ENCODE peak calls at places on chromosomes 7 and 10, in four cellular contexts. One of them, this sample, is unnamed.

GRCh38 chr7:20114463-20114862 is 102.7 kb downstream of the MACC1 start:
- DNase-seq in RWPE1: no peak
- DNase-seq in psoas muscle: no peak
- DNase-seq in IMR-90: no peak
- DNase-seq in this sample: no peak

GRCh38 chr10:60963441-60964256 is 19.7 kb upstream of the RHOBTB1 start:
- DNase-seq in psoas muscle: no peak
- DNase-seq in IMR-90: peak
- DNase-seq in RWPE1: peak
- DNase-seq in this sample: no peak

GRCh38 chr7:13920053-13920697 is 69.3 kb downstream of the ETV1 start:
- DNase-seq in psoas muscle: no peak
- DNase-seq in RWPE1: peak
- DNase-seq in IMR-90: peak
- DNase-seq in this sample: peak

GRCh38 chr10:100403734-100404133 is 56.7 kb downstream of the SCD start:
- DNase-seq in IMR-90: no peak
- DNase-seq in RWPE1: no peak
- DNase-seq in psoas muscle: no peak
- DNase-seq in this sample: no peak

GRCh38 chr7:92751902-92752901 is 84.2 kb downstream of the CDK6 start:
- DNase-seq in RWPE1: peak
- DNase-seq in psoas muscle: no peak
- DNase-seq in IMR-90: peak
- DNase-seq in this sample: no peak

GRCh38 chr10:101896466-101896865 is 52.9 kb upstream of the KCNIP2 start:
- DNase-seq in psoas muscle: no peak
- DNase-seq in IMR-90: peak
- DNase-seq in RWPE1: no peak
- DNase-seq in this sample: no peak

GRCh38 chr7:154770962-154771361 is 232.0 kb downstream of the PAXIP1 start:
- DNase-seq in RWPE1: no peak
- DNase-seq in psoas muscle: no peak
- DNase-seq in IMR-90: no peak
- DNase-seq in this sample: no peak

GRCh38 chr10:89347706-89348457 is 20.1 kb downstream of the IFIT3 start:
- DNase-seq in RWPE1: no peak
- DNase-seq in psoas muscle: no peak
- DNase-seq in IMR-90: no peak
- DNase-seq in this sample: no peak

GRCh38 chr7:151924001-151924400 is 32.2 kb upstream of the GALNTL5 start:
- DNase-seq in psoas muscle: no peak
- DNase-seq in IMR-90: no peak
- DNase-seq in RWPE1: no peak
- DNase-seq in this sample: no peak

GRCh38 chr7:40680657-40681056 is 545.9 kb downstream of the SUGCT start:
- DNase-seq in RWPE1: peak
- DNase-seq in IMR-90: no peak
- DNase-seq in psoas muscle: no peak
- DNase-seq in this sample: no peak

GRCh38 chr10:47420305-47421056 is 36.4 kb upstream of the ZNF488 start:
- DNase-seq in RWPE1: no peak
- DNase-seq in psoas muscle: no peak
- DNase-seq in IMR-90: no peak
- DNase-seq in this sample: no peak

GRCh38 chr7:45033931-45034290 is 33.9 kb downstream of the CCM2 start:
- DNase-seq in RWPE1: peak
- DNase-seq in IMR-90: no peak
- DNase-seq in psoas muscle: peak
- DNase-seq in this sample: no peak

GRCh38 chr7:78588393-78588792 is 789.8 kb downstream of the PHTF2 start:
- DNase-seq in RWPE1: no peak
- DNase-seq in IMR-90: no peak
- DNase-seq in psoas muscle: no peak
- DNase-seq in this sample: no peak

GRCh38 chr7:78585958-78586357 is 787.4 kb downstream of the PHTF2 start:
- DNase-seq in RWPE1: no peak
- DNase-seq in psoas muscle: no peak
- DNase-seq in IMR-90: no peak
- DNase-seq in this sample: no peak

DNA sequence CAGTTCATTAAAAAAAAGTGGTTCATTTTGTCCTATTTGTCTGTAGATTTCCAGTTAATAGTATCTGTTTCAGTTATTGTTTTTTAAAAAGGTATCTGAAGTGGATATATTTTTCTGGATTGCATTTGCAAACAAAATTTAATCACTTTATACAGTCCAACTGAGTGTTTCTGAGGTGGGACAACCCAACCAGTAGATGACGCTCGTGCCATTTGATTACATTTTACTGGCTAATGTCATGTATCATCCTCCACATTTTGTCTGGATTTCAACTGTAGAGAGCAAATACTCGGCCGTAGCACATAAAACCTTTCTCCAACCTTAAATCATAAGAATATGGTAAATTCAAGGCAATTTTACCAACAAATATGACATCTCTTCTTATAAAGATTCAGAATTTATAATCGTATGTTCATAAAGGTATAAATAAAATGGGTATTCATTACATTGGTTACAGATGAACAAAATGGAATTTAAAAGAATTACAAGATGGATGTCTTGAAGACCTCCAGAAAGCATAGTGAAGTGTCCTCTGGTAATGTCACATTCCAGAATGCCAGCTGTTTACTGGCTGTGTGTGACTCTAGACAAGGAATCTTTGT is 789.0 kb downstream of the PHTF2 start:
- DNase-seq in psoas muscle: no peak
- DNase-seq in RWPE1: peak
- DNase-seq in IMR-90: peak
- DNase-seq in this sample: no peak
- TF ChIP-seq CTCF in psoas muscle: no peak
- TF ChIP-seq CTCF in RWPE1: peak
- TF ChIP-seq CTCF in IMR-90: peak
- TF ChIP-seq CTCF in this sample: no peak

DNA sequence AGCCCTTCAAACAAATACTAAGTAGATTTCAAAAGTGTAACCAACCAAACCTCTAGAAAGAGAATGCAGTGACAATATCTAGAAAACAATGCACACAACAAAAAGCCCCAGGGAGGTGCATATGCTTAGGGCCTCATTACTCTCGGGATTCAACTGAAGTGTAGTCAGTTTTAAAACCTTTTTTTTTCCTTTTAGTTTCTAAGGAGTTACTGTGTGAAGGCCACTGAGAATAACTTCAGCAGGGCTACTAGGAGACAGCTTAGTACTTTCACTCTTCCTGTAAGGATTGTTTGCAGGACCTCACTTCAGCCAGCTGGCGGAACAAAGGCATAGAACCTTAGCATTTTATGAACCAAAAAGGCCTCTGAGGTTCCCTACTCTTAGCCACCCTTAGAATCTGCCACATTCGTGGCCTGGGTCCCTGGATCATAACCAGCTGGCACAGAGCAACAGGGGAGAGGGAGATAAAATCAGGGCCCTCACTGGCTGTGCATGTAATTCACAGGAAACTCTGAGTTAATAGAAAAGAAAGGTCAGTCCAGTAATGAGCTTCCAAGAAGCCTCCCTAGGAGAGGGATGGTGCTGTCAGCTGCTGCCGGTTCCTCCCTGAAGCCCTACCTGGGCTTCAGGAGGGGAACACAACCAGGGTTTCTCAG is 3.6 kb downstream of the VOPP1 start:
- DNase-seq in IMR-90: peak
- DNase-seq in psoas muscle: no peak
- DNase-seq in RWPE1: no peak
- DNase-seq in this sample: no peak
- TF ChIP-seq CTCF in IMR-90: no peak
- TF ChIP-seq CTCF in psoas muscle: no peak
- TF ChIP-seq CTCF in RWPE1: no peak
- TF ChIP-seq CTCF in this sample: no peak

DNA sequence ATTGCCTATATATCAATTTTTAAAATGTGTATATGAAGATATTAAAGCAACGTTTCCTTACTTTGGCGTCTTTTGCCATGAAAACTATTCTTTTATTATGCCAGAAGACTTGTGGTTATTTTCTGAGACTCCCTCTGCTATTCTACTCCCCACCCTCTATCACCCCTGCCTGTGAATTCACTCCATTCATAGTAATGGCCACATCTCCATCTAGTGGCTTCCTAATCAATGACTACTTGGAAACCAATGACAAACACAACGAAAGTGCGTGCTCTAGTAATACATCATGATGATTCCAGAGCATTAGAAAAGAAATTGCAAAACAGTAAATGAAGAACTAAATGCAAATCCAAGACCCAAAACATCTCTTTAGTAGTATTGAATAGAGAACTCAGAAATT is 186.7 kb upstream of the HGF start:
- DNase-seq in psoas muscle: no peak
- DNase-seq in IMR-90: peak
- DNase-seq in RWPE1: peak
- DNase-seq in this sample: no peak
- TF ChIP-seq CTCF in psoas muscle: peak
- TF ChIP-seq CTCF in IMR-90: peak
- TF ChIP-seq CTCF in RWPE1: no peak
- TF ChIP-seq CTCF in this sample: peak

DNA sequence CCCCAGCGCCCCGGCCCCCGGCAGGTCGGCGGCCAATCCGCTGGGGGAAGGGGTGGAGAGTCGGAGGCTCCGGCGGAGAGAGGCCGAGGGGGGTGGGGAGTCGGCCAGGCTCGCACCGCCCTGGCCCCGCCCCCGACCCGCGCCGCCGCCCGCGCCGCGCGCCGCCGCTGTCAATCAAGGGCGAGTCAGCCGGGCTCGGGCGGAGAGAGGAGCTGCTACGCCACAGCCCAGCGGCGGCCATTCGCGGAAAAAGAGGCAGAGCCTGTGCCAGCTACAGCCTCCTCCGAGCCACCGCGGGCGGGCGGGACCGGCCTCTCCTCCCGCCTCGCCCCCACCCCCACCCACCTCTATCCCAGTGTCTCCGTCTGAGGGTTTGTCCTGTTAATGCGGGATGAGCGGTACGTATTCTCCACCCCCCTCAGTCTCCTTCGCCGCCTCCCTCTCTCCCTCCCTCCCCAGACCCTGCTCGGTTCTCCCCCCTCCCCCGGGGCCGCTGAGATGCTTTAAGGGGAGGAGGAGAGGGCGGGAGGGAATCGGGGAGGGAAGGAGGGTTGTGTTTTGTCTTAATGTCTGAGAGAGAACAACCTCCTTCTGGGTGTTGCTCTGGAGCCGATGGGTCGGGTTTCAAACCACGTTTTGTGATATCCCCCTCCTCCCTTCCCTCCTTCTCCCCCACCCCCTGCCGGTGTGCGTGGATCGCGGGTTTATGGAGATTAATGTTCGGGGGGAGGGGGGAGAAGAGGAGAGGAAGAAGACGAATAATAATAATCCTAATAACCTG is at the start of gene SP4:
- DNase-seq in IMR-90: peak
- DNase-seq in psoas muscle: peak
- DNase-seq in RWPE1: peak
- DNase-seq in this sample: peak
- TF ChIP-seq CTCF in IMR-90: peak
- TF ChIP-seq CTCF in psoas muscle: no peak
- TF ChIP-seq CTCF in RWPE1: no peak
- TF ChIP-seq CTCF in this sample: no peak

GRCh38 chr7:83941300-83941699 is 253.3 kb downstream of the SEMA3A start:
- DNase-seq in IMR-90: no peak
- DNase-seq in RWPE1: no peak
- DNase-seq in psoas muscle: no peak
- DNase-seq in this sample: no peak

GRCh38 chr7:83946801-83947200 is 247.8 kb downstream of the SEMA3A start:
- DNase-seq in IMR-90: no peak
- DNase-seq in RWPE1: no peak
- DNase-seq in psoas muscle: no peak
- DNase-seq in this sample: no peak

DNA sequence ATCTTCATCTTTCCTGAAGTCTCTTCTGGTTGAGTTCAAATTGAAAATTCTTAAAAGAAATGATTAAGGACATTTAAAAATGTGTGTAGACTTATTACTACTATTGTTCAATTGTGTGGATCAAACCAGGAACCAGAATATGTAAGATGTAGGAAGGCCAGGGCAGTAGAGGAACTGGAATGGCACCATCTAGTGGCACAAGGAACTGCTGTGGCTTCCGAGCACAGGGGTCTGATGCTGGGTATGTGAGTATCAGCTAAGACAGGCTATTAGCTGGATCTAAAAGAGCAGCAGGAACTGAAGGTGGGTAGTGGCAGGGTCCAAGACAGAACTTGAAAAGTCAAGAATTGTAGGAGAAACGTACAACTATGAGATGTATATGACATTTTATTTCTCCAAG is 247.3 kb downstream of the SEMA3A start:
- DNase-seq in RWPE1: no peak
- DNase-seq in IMR-90: no peak
- DNase-seq in psoas muscle: no peak
- DNase-seq in this sample: peak
- TF ChIP-seq CTCF in RWPE1: peak
- TF ChIP-seq CTCF in IMR-90: peak
- TF ChIP-seq CTCF in psoas muscle: no peak
- TF ChIP-seq CTCF in this sample: no peak

DNA sequence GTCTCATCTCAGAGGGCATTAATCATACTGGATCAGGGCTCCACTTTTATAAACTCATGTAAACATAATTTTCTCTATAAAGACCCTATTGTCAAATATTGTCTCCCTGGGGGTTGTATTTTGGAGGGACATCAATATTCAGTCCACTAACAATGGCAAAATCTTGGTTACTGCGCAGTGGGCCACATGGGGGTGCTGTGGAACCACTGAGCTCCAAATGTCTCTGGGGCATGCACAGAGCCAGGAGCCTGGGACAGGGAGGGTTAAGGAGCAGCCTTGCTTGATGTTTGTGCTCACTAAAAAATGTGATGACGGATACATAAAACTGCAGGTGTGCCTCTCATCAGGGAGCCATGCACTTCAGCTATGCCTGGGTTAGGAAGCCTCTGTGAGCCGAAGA is 62.1 kb upstream of the PRSS58 start:
- DNase-seq in psoas muscle: no peak
- DNase-seq in RWPE1: no peak
- DNase-seq in IMR-90: no peak
- DNase-seq in this sample: peak
- TF ChIP-seq CTCF in psoas muscle: no peak
- TF ChIP-seq CTCF in RWPE1: no peak
- TF ChIP-seq CTCF in IMR-90: peak
- TF ChIP-seq CTCF in this sample: peak